ENCODE peak calls at places on chromosomes 6 and 20, in six cellular contexts. One of them, this sample, is unnamed.

GRCh38 chr6:11246722-11247121 is 14.3 kb upstream of the NEDD9 start:
- DNase-seq in SK-N-SH: no peak
- DNase-seq in prostate gland: no peak
- DNase-seq in kidney: no peak
- DNase-seq in psoas muscle: no peak
- DNase-seq in adrenal gland: no peak
- DNase-seq in this sample: no peak

GRCh38 chr20:61990484-61990883 is 75.2 kb downstream of the TAF4 start:
- DNase-seq in SK-N-SH: no peak
- DNase-seq in prostate gland: no peak
- DNase-seq in kidney: peak; percentile 56
- DNase-seq in psoas muscle: no peak
- DNase-seq in adrenal gland: no peak
- DNase-seq in this sample: no peak

GRCh38 chr6:35016417-35017221 is 124.5 kb downstream of the TCP11 start:
- DNase-seq in SK-N-SH: no peak
- DNase-seq in prostate gland: no peak
- DNase-seq in kidney: no peak
- DNase-seq in psoas muscle: peak; percentile 32
- DNase-seq in adrenal gland: peak; percentile 82
- DNase-seq in this sample: no peak

GRCh38 chr20:36141310-36141709 is 13.2 kb upstream of the EPB41L1 start:
- DNase-seq in SK-N-SH: no peak
- DNase-seq in prostate gland: no peak
- DNase-seq in kidney: peak; percentile 12
- DNase-seq in psoas muscle: no peak
- DNase-seq in adrenal gland: no peak
- DNase-seq in this sample: no peak

GRCh38 chr20:57690525-57690924 is 19.3 kb downstream of the PMEPA1 start:
- DNase-seq in SK-N-SH: no peak
- DNase-seq in prostate gland: no peak
- DNase-seq in kidney: no peak
- DNase-seq in psoas muscle: no peak
- DNase-seq in adrenal gland: no peak
- DNase-seq in this sample: no peak

GRCh38 chr6:43477235-43478007 is at the start of gene TJAP1:
- DNase-seq in SK-N-SH: peak; percentile 96
- DNase-seq in prostate gland: peak; percentile 91
- DNase-seq in kidney: peak; percentile 97
- DNase-seq in psoas muscle: peak; percentile 93
- DNase-seq in adrenal gland: peak; percentile 95
- DNase-seq in this sample: peak; percentile 70

GRCh38 chr6:82906951-82907350 is 158.7 kb downstream of the UBE3D start:
- DNase-seq in SK-N-SH: no peak
- DNase-seq in prostate gland: no peak
- DNase-seq in kidney: no peak
- DNase-seq in psoas muscle: no peak
- DNase-seq in adrenal gland: no peak
- DNase-seq in this sample: peak; percentile 64

GRCh38 chr6:137233561-137234504 is 14.6 kb upstream of the IFNGR1 start:
- DNase-seq in SK-N-SH: no peak
- DNase-seq in prostate gland: peak; percentile 12
- DNase-seq in kidney: no peak
- DNase-seq in psoas muscle: peak; percentile 56
- DNase-seq in adrenal gland: no peak
- DNase-seq in this sample: peak; percentile 91

GRCh38 chr20:10501377-10501776 is 66.3 kb downstream of the SLX4IP start:
- DNase-seq in SK-N-SH: no peak
- DNase-seq in prostate gland: peak; percentile 60
- DNase-seq in kidney: no peak
- DNase-seq in psoas muscle: no peak
- DNase-seq in adrenal gland: no peak
- DNase-seq in this sample: peak; percentile 20

GRCh38 chr6:44542401-44543116 is 155.1 kb downstream of the CDC5L start:
- DNase-seq in SK-N-SH: no peak
- DNase-seq in prostate gland: no peak
- DNase-seq in kidney: no peak
- DNase-seq in psoas muscle: no peak
- DNase-seq in adrenal gland: peak; percentile 19
- DNase-seq in this sample: no peak

GRCh38 chr20:62420846-62421715 is 6.3 kb downstream of the RBBP8NL start:
- DNase-seq in SK-N-SH: no peak
- DNase-seq in prostate gland: no peak
- DNase-seq in kidney: no peak
- DNase-seq in psoas muscle: no peak
- DNase-seq in adrenal gland: no peak
- DNase-seq in this sample: no peak

GRCh38 chr20:64110411-64111068 is 3.2 kb upstream of the NPBWR2 start:
- DNase-seq in SK-N-SH: peak; percentile 33
- DNase-seq in prostate gland: no peak
- DNase-seq in kidney: peak; percentile 56
- DNase-seq in psoas muscle: no peak
- DNase-seq in adrenal gland: no peak
- DNase-seq in this sample: no peak

GRCh38 chr6:168355716-168356522 is 36.3 kb upstream of the DACT2 start:
- DNase-seq in SK-N-SH: peak; percentile 92
- DNase-seq in prostate gland: peak; percentile 64
- DNase-seq in kidney: no peak
- DNase-seq in psoas muscle: peak; percentile 61
- DNase-seq in adrenal gland: no peak
- DNase-seq in this sample: no peak

GRCh38 chr6:74369556-74369993 is 673.6 kb downstream of the CD109 start:
- DNase-seq in SK-N-SH: no peak
- DNase-seq in prostate gland: no peak
- DNase-seq in kidney: no peak
- DNase-seq in psoas muscle: no peak
- DNase-seq in adrenal gland: no peak
- DNase-seq in this sample: peak; percentile 95

GRCh38 chr20:33945391-33946079 is 48.2 kb upstream of the RALY start:
- DNase-seq in SK-N-SH: no peak
- DNase-seq in prostate gland: no peak
- DNase-seq in kidney: no peak
- DNase-seq in psoas muscle: no peak
- DNase-seq in adrenal gland: no peak
- DNase-seq in this sample: peak; percentile 88

GRCh38 chr6:105991561-105992314 is 94.4 kb upstream of the PRDM1 start:
- DNase-seq in SK-N-SH: peak; percentile 29
- DNase-seq in prostate gland: peak; percentile 12
- DNase-seq in kidney: peak; percentile 73
- DNase-seq in psoas muscle: no peak
- DNase-seq in adrenal gland: no peak
- DNase-seq in this sample: peak; percentile 40

GRCh38 chr6:157615411-157615763 is 207.7 kb upstream of the SNX9 start:
- DNase-seq in SK-N-SH: no peak
- DNase-seq in prostate gland: no peak
- DNase-seq in kidney: no peak
- DNase-seq in psoas muscle: no peak
- DNase-seq in adrenal gland: no peak
- DNase-seq in this sample: no peak

GRCh38 chr20:15547109-15547508 is 1026.1 kb downstream of the KIF16B start:
- DNase-seq in SK-N-SH: no peak
- DNase-seq in prostate gland: no peak
- DNase-seq in kidney: no peak
- DNase-seq in psoas muscle: no peak
- DNase-seq in adrenal gland: no peak
- DNase-seq in this sample: no peak

GRCh38 chr20:59231124-59231804 is 67.6 kb downstream of the ZNF831 start:
- DNase-seq in SK-N-SH: peak; percentile 59
- DNase-seq in prostate gland: no peak
- DNase-seq in kidney: no peak
- DNase-seq in psoas muscle: no peak
- DNase-seq in adrenal gland: no peak
- DNase-seq in this sample: no peak

GRCh38 chr6:157263881-157264397 is 59.4 kb downstream of the TMEM242 start:
- DNase-seq in SK-N-SH: no peak
- DNase-seq in prostate gland: no peak
- DNase-seq in kidney: no peak
- DNase-seq in psoas muscle: no peak
- DNase-seq in adrenal gland: no peak
- DNase-seq in this sample: no peak

GRCh38 chr6:1070085-1070521 is 241.8 kb upstream of the FOXQ1 start:
- DNase-seq in SK-N-SH: no peak
- DNase-seq in prostate gland: peak; percentile 62
- DNase-seq in kidney: no peak
- DNase-seq in psoas muscle: no peak
- DNase-seq in adrenal gland: no peak
- DNase-seq in this sample: no peak

GRCh38 chr6:155216312-155217028 is 47.3 kb upstream of the CLDN20 start:
- DNase-seq in SK-N-SH: no peak
- DNase-seq in prostate gland: no peak
- DNase-seq in kidney: no peak
- DNase-seq in psoas muscle: no peak
- DNase-seq in adrenal gland: no peak
- DNase-seq in this sample: no peak

GRCh38 chr6:26468829-26469228 is 11.1 kb downstream of the BTN2A1 start:
- DNase-seq in SK-N-SH: no peak
- DNase-seq in prostate gland: no peak
- DNase-seq in kidney: no peak
- DNase-seq in psoas muscle: no peak
- DNase-seq in adrenal gland: no peak
- DNase-seq in this sample: no peak

GRCh38 chr20:58930496-58930895 is 50.6 kb upstream of the NELFCD start:
- DNase-seq in SK-N-SH: no peak
- DNase-seq in prostate gland: no peak
- DNase-seq in kidney: no peak
- DNase-seq in psoas muscle: no peak
- DNase-seq in adrenal gland: no peak
- DNase-seq in this sample: peak; percentile 73

GRCh38 chr6:72826744-72827438 is 205.0 kb downstream of the KCNQ5 start:
- DNase-seq in SK-N-SH: no peak
- DNase-seq in prostate gland: no peak
- DNase-seq in kidney: no peak
- DNase-seq in psoas muscle: no peak
- DNase-seq in adrenal gland: no peak
- DNase-seq in this sample: peak; percentile 85

GRCh38 chr6:117270121-117270959 is 5.0 kb downstream of the VGLL2 start:
- DNase-seq in SK-N-SH: peak; percentile 27
- DNase-seq in prostate gland: no peak
- DNase-seq in kidney: peak; percentile 67
- DNase-seq in psoas muscle: no peak
- DNase-seq in adrenal gland: no peak
- DNase-seq in this sample: peak; percentile 13

GRCh38 chr6:3455490-3456394 is 1.1 kb downstream of the SLC22A23 start:
- DNase-seq in SK-N-SH: peak; percentile 53
- DNase-seq in prostate gland: peak; percentile 25
- DNase-seq in kidney: peak; percentile 79
- DNase-seq in psoas muscle: peak; percentile 48
- DNase-seq in adrenal gland: peak; percentile 35
- DNase-seq in this sample: no peak
- H3K4me3 ChIP-seq in SK-N-SH: no peak overlapping the region
- H3K4me3 ChIP-seq in prostate gland: peak overlapping the region; percentile 68
- H3K4me3 ChIP-seq in kidney: peak overlapping the region; percentile 72
- H3K4me3 ChIP-seq in psoas muscle: peak overlapping the region; percentile 78
- H3K4me3 ChIP-seq in adrenal gland: no peak overlapping the region
- H3K4me3 ChIP-seq in this sample: peak overlapping the region; percentile 69

GRCh38 chr6:149948011-149948410 is 6.2 kb downstream of the ULBP2 start:
- DNase-seq in SK-N-SH: no peak
- DNase-seq in prostate gland: no peak
- DNase-seq in kidney: no peak
- DNase-seq in psoas muscle: no peak
- DNase-seq in adrenal gland: no peak
- DNase-seq in this sample: no peak
- TF ChIP-seq CTCF in SK-N-SH: no peak
- TF ChIP-seq CTCF in prostate gland: no peak
- TF ChIP-seq CTCF in kidney: no peak
- TF ChIP-seq CTCF in psoas muscle: no peak
- TF ChIP-seq CTCF in adrenal gland: no peak
- TF ChIP-seq CTCF in this sample: no peak

DNA sequence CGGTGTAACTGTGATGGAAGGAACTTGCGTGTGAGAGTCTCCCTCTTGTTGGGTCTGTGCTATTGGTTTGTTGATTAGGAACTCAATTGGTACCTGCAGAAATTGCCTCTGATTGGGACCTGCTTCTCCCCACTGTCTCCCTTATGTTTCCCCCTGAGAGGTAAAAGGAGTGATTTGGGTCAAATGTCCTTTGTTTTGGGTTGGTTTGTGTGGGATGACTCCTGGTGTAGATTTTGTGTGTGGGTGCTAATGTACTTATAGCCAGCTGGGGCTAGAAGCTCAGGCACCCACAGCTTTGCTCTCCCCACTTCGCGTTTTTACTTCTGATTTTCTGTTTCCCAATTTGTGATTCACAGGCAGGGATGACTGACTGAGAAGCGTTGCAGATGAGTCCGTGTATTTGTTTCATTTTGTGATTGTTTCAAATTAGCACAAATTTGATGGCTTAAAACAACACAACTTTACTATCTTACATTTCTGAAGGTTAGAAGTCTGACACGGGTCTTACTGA is 79.1 kb downstream of the UTRN start:
- DNase-seq in SK-N-SH: no peak
- DNase-seq in prostate gland: no peak
- DNase-seq in kidney: no peak
- DNase-seq in psoas muscle: no peak
- DNase-seq in adrenal gland: no peak
- DNase-seq in this sample: no peak
- H3K36me3 ChIP-seq in SK-N-SH: no peaks in the 10 kb centered on the region
- H3K36me3 ChIP-seq in prostate gland: no peaks in the 10 kb centered on the region
- H3K36me3 ChIP-seq in kidney: no peaks in the 10 kb centered on the region
- H3K36me3 ChIP-seq in psoas muscle: no peaks in the 10 kb centered on the region
- H3K36me3 ChIP-seq in adrenal gland: no peaks in the 10 kb centered on the region
- H3K36me3 ChIP-seq in this sample: no peaks in the 10 kb centered on the region

DNA sequence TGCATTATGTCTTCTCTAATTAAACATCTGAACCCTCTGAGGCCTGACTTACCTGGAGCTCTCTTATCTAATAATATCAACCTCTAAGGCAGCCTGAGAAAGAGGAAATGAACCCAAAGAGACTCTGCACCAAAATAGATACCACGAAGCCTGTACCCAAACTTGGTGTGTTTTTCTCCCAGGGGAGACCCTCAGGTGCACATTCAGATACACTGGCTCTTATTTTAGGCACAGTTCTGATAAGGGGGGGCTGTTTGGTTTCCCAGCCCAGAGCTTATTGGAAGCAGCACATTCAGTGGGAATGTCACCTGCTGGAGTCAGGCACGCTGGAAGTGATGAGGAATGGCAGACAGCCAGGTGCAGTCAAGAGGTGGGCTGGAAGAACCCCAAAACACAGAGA is 9.8 kb upstream of the CCR6 start:
- DNase-seq in SK-N-SH: no peak
- DNase-seq in prostate gland: no peak
- DNase-seq in kidney: no peak
- DNase-seq in psoas muscle: no peak
- DNase-seq in adrenal gland: no peak
- DNase-seq in this sample: no peak
- H3K4me3 ChIP-seq in SK-N-SH: no peak overlapping the region
- H3K4me3 ChIP-seq in prostate gland: no peak overlapping the region
- H3K4me3 ChIP-seq in kidney: no peak overlapping the region
- H3K4me3 ChIP-seq in psoas muscle: no peak overlapping the region
- H3K4me3 ChIP-seq in adrenal gland: no peak overlapping the region
- H3K4me3 ChIP-seq in this sample: no peak overlapping the region

This sample was measured in bronchial epithelial cell.